ENCODE peak calls at places on chromosomes 3 and 15, in nine cellular contexts. D is suprapubic skin, G is IMR-90, S is cardiac muscle cell, A is body of pancreas, M is endodermal cell, J is fibroblast of lung, N is neural progenitor cell, Q is Peyer's patch. Z is an unnamed sample.

GRCh38 chr15:36880226-36880912 is 220.0 kb downstream of the MEIS2 start:
- DNase-seq in D (no peak), G (no peak), S (peak; percentile 49), A (no peak), M (peak; percentile 87), J (no peak), N (peak; percentile 72), Q (no peak), Z (no peak)

GRCh38 chr3:174270841-174271240 is 588.3 kb upstream of the NAALADL2 start:
- DNase-seq in D (no peak), G (peak; percentile 87), S (no peak), A (no peak), M (no peak), J (peak; percentile 81), N (no peak), Q (no peak), Z (no peak)

GRCh38 chr3:154953538-154953937 is 126.6 kb upstream of the MME start:
- DNase-seq in D (no peak), G (no peak), S (no peak), A (no peak), M (no peak), J (no peak), N (no peak), Q (no peak), Z (no peak)

GRCh38 chr15:55224892-55225291 is 28.2 kb upstream of the RSL24D1 start:
- DNase-seq in D (no peak), G (no peak), S (peak; percentile 17), A (no peak), M (no peak), J (no peak), N (no peak), Q (no peak), Z (peak; percentile 47)

GRCh38 chr3:34363871-34364270 is 565.4 kb downstream of the PDCD6IP start:
- DNase-seq in D (no peak), G (no peak), S (no peak), A (no peak), M (no peak), J (no peak), N (no peak), Q (no peak), Z (no peak)

GRCh38 chr3:43043071-43043766 is 62.7 kb downstream of the POMGNT2 start:
- DNase-seq in D (no peak), G (no peak), S (no peak), A (peak; percentile 13), M (no peak), J (no peak), N (no peak), Q (no peak), Z (no peak)

GRCh38 chr3:14411166-14411526 is 8.7 kb downstream of the SLC6A6 start:
- DNase-seq in D (no peak), G (no peak), S (no peak), A (no peak), M (no peak), J (no peak), N (no peak), Q (no peak), Z (no peak)

GRCh38 chr3:138947303-138948121 is 495 bp downstream of the FOXL2NB start:
- DNase-seq in D (no peak), G (no peak), S (no peak), A (no peak), M (peak; percentile 82), J (no peak), N (peak; percentile 51), Q (no peak), Z (no peak)

GRCh38 chr3:58496206-58496605 is 4.3 kb downstream of the KCTD6 start:
- DNase-seq in D (no peak), G (no peak), S (no peak), A (no peak), M (no peak), J (no peak), N (peak; percentile 65), Q (no peak), Z (no peak)
- H3K4me3 ChIP-seq in D (no peak overlapping the region), G (no peak overlapping the region), S (no peak overlapping the region), A (no peak overlapping the region), M (peak overlapping the region; percentile 83), J (no peak overlapping the region), N (peak overlapping the region; percentile 95), Q (no peak overlapping the region), Z (no peak overlapping the region)

GRCh38 chr3:149001727-149002126 is 10.4 kb downstream of the GYG1 start:
- DNase-seq in D (no peak), G (no peak), S (no peak), A (no peak), M (no peak), J (no peak), N (no peak), Q (no peak), Z (no peak)

GRCh38 chr3:149004622-149005021 is 13.3 kb downstream of the GYG1 start:
- DNase-seq in D (no peak), G (peak; percentile 68), S (no peak), A (peak; percentile 50), M (no peak), J (peak; percentile 47), N (peak; percentile 5), Q (no peak), Z (no peak)

GRCh38 chr3:149007567-149008257 is 16.4 kb downstream of the GYG1 start:
- DNase-seq in D (no peak), G (no peak), S (no peak), A (no peak), M (no peak), J (no peak), N (no peak), Q (no peak), Z (no peak)

GRCh38 chr3:149003653-149004305 is 12.4 kb downstream of the GYG1 start:
- DNase-seq in D (no peak), G (no peak), S (no peak), A (no peak), M (peak; percentile 57), J (no peak), N (no peak), Q (no peak), Z (peak; percentile 59)

GRCh38 chr3:149005424-149005823 is 14.1 kb downstream of the GYG1 start:
- DNase-seq in D (no peak), G (peak; percentile 72), S (no peak), A (no peak), M (no peak), J (no peak), N (no peak), Q (no peak), Z (no peak)
- TF ChIP-seq CTCF in D (no peak), G (no peak), S (no peak), A (no peak), M (no peak), J (no peak), N (no peak), Q (no peak), Z (no peak)

GRCh38 chr3:48413086-48413485 is 16.8 kb downstream of the PLXNB1 start:
- DNase-seq in D (peak; percentile 32), G (no peak), S (no peak), A (no peak), M (no peak), J (no peak), N (no peak), Q (peak; percentile 42), Z (no peak)
- H3K36me3 ChIP-seq in D (peaks cover 91% of the 10 kb centered on the region), G (peaks cover 79% of the 10 kb centered on the region), S (peaks cover 24% of the 10 kb centered on the region), A (peaks cover 31% of the 10 kb centered on the region), M (peaks cover 77% of the 10 kb centered on the region), J (peaks cover 21% of the 10 kb centered on the region), N (no peaks in the 10 kb centered on the region), Q (no peaks in the 10 kb centered on the region), Z (no peaks in the 10 kb centered on the region)

DNA sequence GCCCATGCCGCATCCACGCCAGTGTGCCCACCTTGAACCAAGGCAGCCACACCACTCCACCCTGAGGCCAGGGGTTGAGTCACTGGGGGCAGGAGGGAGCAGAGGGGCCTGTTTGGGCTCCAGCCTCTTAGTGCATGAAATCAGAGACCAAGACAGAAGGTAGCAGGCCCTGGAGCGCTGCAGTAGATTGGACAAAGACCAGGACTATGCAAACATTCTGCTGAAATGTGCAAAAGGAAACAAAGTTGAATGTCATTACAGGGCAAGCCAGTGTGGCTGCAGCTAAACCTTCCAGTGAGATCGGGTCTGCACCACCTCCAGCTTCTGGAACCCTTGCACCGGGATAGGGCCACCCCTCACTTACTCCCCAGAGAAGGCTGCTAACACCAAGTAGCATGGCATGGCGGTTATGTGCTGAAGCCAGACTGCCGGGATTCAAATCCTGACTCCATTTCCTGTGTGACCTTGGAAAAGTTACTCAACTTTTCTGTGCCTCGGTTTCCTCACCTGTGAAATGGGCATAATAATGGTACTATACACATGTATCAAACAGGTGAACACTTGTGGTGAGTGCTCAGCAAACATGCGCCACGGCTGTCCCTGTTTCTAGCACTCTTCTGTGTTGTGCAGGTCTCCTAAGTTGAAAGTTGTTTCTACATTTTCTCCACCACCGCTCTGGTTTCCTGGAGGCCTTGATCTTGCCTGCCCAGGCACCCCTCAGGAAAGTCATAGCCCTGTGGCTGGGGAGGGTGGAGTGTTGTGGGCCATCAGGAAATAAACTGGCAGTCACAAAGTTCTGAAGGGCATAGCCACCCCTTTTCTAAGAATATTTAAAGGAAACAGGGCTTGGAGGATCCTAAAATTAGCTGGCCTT is 25.0 kb upstream of the GP9 start:
- DNase-seq in D (no peak), G (no peak), S (no peak), A (no peak), M (peak; percentile 26), J (no peak), N (no peak), Q (no peak), Z (no peak)
- H3K4me3 ChIP-seq in D (no peak overlapping the region), G (no peak overlapping the region), S (no peak overlapping the region), A (no peak overlapping the region), M (no peak overlapping the region), J (no peak overlapping the region), N (no peak overlapping the region), Q (no peak overlapping the region), Z (no peak overlapping the region)

DNA sequence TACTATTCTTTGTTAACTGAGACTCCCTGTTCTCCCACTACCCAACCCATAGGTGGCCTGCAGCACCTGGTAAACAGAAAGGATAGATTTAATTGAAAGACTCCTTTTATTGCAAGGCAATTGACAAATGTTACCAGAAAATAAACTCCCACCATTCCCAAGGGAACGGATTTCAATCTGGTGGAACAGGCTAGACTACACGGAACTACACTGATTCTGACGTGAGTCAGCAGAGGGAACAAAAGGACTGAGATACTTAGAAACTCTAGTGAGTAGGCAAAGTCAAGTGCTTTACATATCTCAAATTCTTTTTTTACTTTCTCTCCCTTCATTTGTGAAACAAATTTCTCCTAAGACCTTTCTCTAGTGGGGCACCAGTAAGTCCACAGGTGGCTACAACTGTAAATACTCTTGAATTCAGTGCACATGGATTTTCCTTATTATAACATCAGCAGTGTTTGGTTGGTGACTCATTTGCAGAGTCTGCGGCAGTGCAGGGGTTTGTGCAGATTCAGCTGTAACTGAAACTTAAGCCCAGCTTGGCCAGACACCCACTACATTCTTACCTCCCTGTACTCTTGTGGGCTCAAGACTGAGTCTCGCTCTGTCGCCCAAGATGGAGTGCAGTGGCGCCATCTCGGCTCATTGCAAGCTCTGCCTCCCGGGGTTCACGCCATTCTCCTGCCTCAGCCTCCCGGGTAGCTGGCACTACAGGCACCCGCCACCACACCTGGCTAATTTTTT is 34.3 kb upstream of the PLSCR2 start:
- DNase-seq in D (no peak), G (peak; percentile 95), S (no peak), A (peak; percentile 37), M (no peak), J (peak; percentile 93), N (no peak), Q (no peak), Z (peak; percentile 63)
- TF ChIP-seq CTCF in D (no peak), G (no peak), S (no peak), A (no peak), M (peak; percentile 63), J (no peak), N (no peak), Q (peak; percentile 27), Z (no peak)